ENCODE peak calls at places on chromosomes 1 and 21, in eight cellular contexts. One of them, this sample, is unnamed.

GRCh38 chr21:29953072-29953471 is 13.3 kb upstream of the GRIK1 start:
- DNase-seq in CD4-positive, alpha-beta T cell: no peak
- DNase-seq in heart left ventricle: no peak
- DNase-seq in heart right ventricle: no peak
- DNase-seq in kidney epithelial cell: no peak
- DNase-seq in spleen: no peak
- DNase-seq in WTC11: no peak
- DNase-seq in progenitor cell of endocrine pancreas: no peak
- DNase-seq in this sample: no peak

GRCh38 chr1:204418174-204419063 is 6.8 kb upstream of the PPP1R15B start:
- DNase-seq in CD4-positive, alpha-beta T cell: no peak
- DNase-seq in heart left ventricle: no peak
- DNase-seq in heart right ventricle: no peak
- DNase-seq in kidney epithelial cell: no peak
- DNase-seq in spleen: no peak
- DNase-seq in WTC11: no peak
- DNase-seq in progenitor cell of endocrine pancreas: no peak
- DNase-seq in this sample: no peak

GRCh38 chr1:160879056-160879455 is 5.9 kb downstream of the ITLN1 start:
- DNase-seq in CD4-positive, alpha-beta T cell: no peak
- DNase-seq in heart left ventricle: no peak
- DNase-seq in heart right ventricle: no peak
- DNase-seq in kidney epithelial cell: no peak
- DNase-seq in spleen: no peak
- DNase-seq in WTC11: no peak
- DNase-seq in progenitor cell of endocrine pancreas: no peak
- DNase-seq in this sample: no peak

GRCh38 chr1:241842565-241842964 is 5.4 kb upstream of the EXO1 start:
- DNase-seq in CD4-positive, alpha-beta T cell: no peak
- DNase-seq in heart left ventricle: no peak
- DNase-seq in heart right ventricle: no peak
- DNase-seq in kidney epithelial cell: no peak
- DNase-seq in spleen: no peak
- DNase-seq in WTC11: no peak
- DNase-seq in progenitor cell of endocrine pancreas: no peak
- DNase-seq in this sample: no peak

GRCh38 chr1:183764981-183765380 is 39.9 kb upstream of the RGL1 start:
- DNase-seq in CD4-positive, alpha-beta T cell: no peak
- DNase-seq in heart left ventricle: no peak
- DNase-seq in heart right ventricle: no peak
- DNase-seq in kidney epithelial cell: no peak
- DNase-seq in spleen: no peak
- DNase-seq in WTC11: no peak
- DNase-seq in progenitor cell of endocrine pancreas: no peak
- DNase-seq in this sample: no peak

GRCh38 chr1:17248781-17249180 is at the start of gene PADI3:
- DNase-seq in CD4-positive, alpha-beta T cell: no peak
- DNase-seq in heart left ventricle: no peak
- DNase-seq in heart right ventricle: no peak
- DNase-seq in kidney epithelial cell: no peak
- DNase-seq in spleen: no peak
- DNase-seq in WTC11: peak
- DNase-seq in progenitor cell of endocrine pancreas: no peak
- DNase-seq in this sample: no peak

GRCh38 chr1:116832268-116832931 is 77.3 kb upstream of the PTGFRN start:
- DNase-seq in CD4-positive, alpha-beta T cell: no peak
- DNase-seq in heart left ventricle: no peak
- DNase-seq in heart right ventricle: no peak
- DNase-seq in kidney epithelial cell: no peak
- DNase-seq in spleen: no peak
- DNase-seq in WTC11: no peak
- DNase-seq in progenitor cell of endocrine pancreas: no peak
- DNase-seq in this sample: no peak

GRCh38 chr1:76289692-76290091 is 215.1 kb downstream of the ST6GALNAC3 start:
- DNase-seq in CD4-positive, alpha-beta T cell: no peak
- DNase-seq in heart left ventricle: no peak
- DNase-seq in heart right ventricle: no peak
- DNase-seq in kidney epithelial cell: no peak
- DNase-seq in spleen: no peak
- DNase-seq in WTC11: no peak
- DNase-seq in progenitor cell of endocrine pancreas: no peak
- DNase-seq in this sample: no peak

GRCh38 chr1:110554871-110555801 is 36.2 kb upstream of the KCNA10 start:
- DNase-seq in CD4-positive, alpha-beta T cell: peak
- DNase-seq in heart left ventricle: peak
- DNase-seq in heart right ventricle: peak
- DNase-seq in kidney epithelial cell: no peak
- DNase-seq in spleen: peak
- DNase-seq in WTC11: peak
- DNase-seq in progenitor cell of endocrine pancreas: peak
- DNase-seq in this sample: peak

GRCh38 chr1:211420389-211420788 is 71.6 kb downstream of the RD3 start:
- DNase-seq in CD4-positive, alpha-beta T cell: no peak
- DNase-seq in heart left ventricle: no peak
- DNase-seq in heart right ventricle: no peak
- DNase-seq in kidney epithelial cell: no peak
- DNase-seq in spleen: no peak
- DNase-seq in WTC11: no peak
- DNase-seq in progenitor cell of endocrine pancreas: no peak
- DNase-seq in this sample: no peak

GRCh38 chr1:84643183-84643582 is 47.1 kb downstream of the SSX2IP start:
- DNase-seq in CD4-positive, alpha-beta T cell: no peak
- DNase-seq in heart left ventricle: no peak
- DNase-seq in heart right ventricle: no peak
- DNase-seq in kidney epithelial cell: no peak
- DNase-seq in spleen: no peak
- DNase-seq in WTC11: no peak
- DNase-seq in progenitor cell of endocrine pancreas: no peak
- DNase-seq in this sample: no peak

GRCh38 chr1:112776688-112777087 is 61.6 kb upstream of the PPM1J start:
- DNase-seq in CD4-positive, alpha-beta T cell: no peak
- DNase-seq in heart left ventricle: no peak
- DNase-seq in heart right ventricle: no peak
- DNase-seq in kidney epithelial cell: no peak
- DNase-seq in spleen: no peak
- DNase-seq in WTC11: no peak
- DNase-seq in progenitor cell of endocrine pancreas: no peak
- DNase-seq in this sample: no peak

GRCh38 chr1:40059292-40059959 is 18.9 kb downstream of the CAP1 start:
- DNase-seq in CD4-positive, alpha-beta T cell: no peak
- DNase-seq in heart left ventricle: no peak
- DNase-seq in heart right ventricle: no peak
- DNase-seq in kidney epithelial cell: peak
- DNase-seq in spleen: no peak
- DNase-seq in WTC11: peak
- DNase-seq in progenitor cell of endocrine pancreas: no peak
- DNase-seq in this sample: no peak

GRCh38 chr21:22575165-22575584 is 1577.0 kb downstream of the NCAM2 start:
- DNase-seq in CD4-positive, alpha-beta T cell: no peak
- DNase-seq in heart left ventricle: no peak
- DNase-seq in heart right ventricle: no peak
- DNase-seq in kidney epithelial cell: no peak
- DNase-seq in spleen: no peak
- DNase-seq in WTC11: peak
- DNase-seq in progenitor cell of endocrine pancreas: no peak
- DNase-seq in this sample: peak

GRCh38 chr1:192133350-192133950 is 24.8 kb upstream of the RGS18 start:
- DNase-seq in CD4-positive, alpha-beta T cell: no peak
- DNase-seq in heart left ventricle: no peak
- DNase-seq in heart right ventricle: no peak
- DNase-seq in kidney epithelial cell: no peak
- DNase-seq in spleen: no peak
- DNase-seq in WTC11: no peak
- DNase-seq in progenitor cell of endocrine pancreas: no peak
- DNase-seq in this sample: no peak

GRCh38 chr1:186722711-186723309 is 42.6 kb upstream of the PTGS2 start:
- DNase-seq in CD4-positive, alpha-beta T cell: no peak
- DNase-seq in heart left ventricle: no peak
- DNase-seq in heart right ventricle: peak
- DNase-seq in kidney epithelial cell: peak
- DNase-seq in spleen: no peak
- DNase-seq in WTC11: no peak
- DNase-seq in progenitor cell of endocrine pancreas: no peak
- DNase-seq in this sample: no peak

GRCh38 chr1:42784946-42785693 is at the start of gene TMEM269:
- DNase-seq in CD4-positive, alpha-beta T cell: peak
- DNase-seq in heart left ventricle: no peak
- DNase-seq in heart right ventricle: peak
- DNase-seq in kidney epithelial cell: no peak
- DNase-seq in spleen: peak
- DNase-seq in WTC11: peak
- DNase-seq in progenitor cell of endocrine pancreas: no peak
- DNase-seq in this sample: no peak

GRCh38 chr1:145978477-145978859 is 14.0 kb downstream of the POLR3GL start:
- DNase-seq in CD4-positive, alpha-beta T cell: no peak
- DNase-seq in heart left ventricle: no peak
- DNase-seq in heart right ventricle: no peak
- DNase-seq in kidney epithelial cell: no peak
- DNase-seq in spleen: no peak
- DNase-seq in WTC11: no peak
- DNase-seq in progenitor cell of endocrine pancreas: no peak
- DNase-seq in this sample: no peak

GRCh38 chr1:24694380-24694843 is 50.8 kb upstream of the CLIC4 start:
- DNase-seq in CD4-positive, alpha-beta T cell: no peak
- DNase-seq in heart left ventricle: peak
- DNase-seq in heart right ventricle: peak
- DNase-seq in kidney epithelial cell: no peak
- DNase-seq in spleen: no peak
- DNase-seq in WTC11: no peak
- DNase-seq in progenitor cell of endocrine pancreas: no peak
- DNase-seq in this sample: no peak

GRCh38 chr1:51535006-51535592 is 16.0 kb upstream of the EPS15 start:
- DNase-seq in CD4-positive, alpha-beta T cell: peak
- DNase-seq in heart left ventricle: no peak
- DNase-seq in heart right ventricle: peak
- DNase-seq in kidney epithelial cell: no peak
- DNase-seq in spleen: no peak
- DNase-seq in WTC11: peak
- DNase-seq in progenitor cell of endocrine pancreas: no peak
- DNase-seq in this sample: peak
- TF ChIP-seq CTCF in CD4-positive, alpha-beta T cell: peak
- TF ChIP-seq CTCF in heart left ventricle: peak
- TF ChIP-seq CTCF in heart right ventricle: peak
- TF ChIP-seq CTCF in kidney epithelial cell: peak
- TF ChIP-seq CTCF in spleen: peak
- TF ChIP-seq CTCF in WTC11: peak
- TF ChIP-seq CTCF in progenitor cell of endocrine pancreas: peak
- TF ChIP-seq CTCF in this sample: peak

GRCh38 chr1:155017021-155017945 is 14.7 kb downstream of the ZBTB7B start:
- DNase-seq in CD4-positive, alpha-beta T cell: peak
- DNase-seq in heart left ventricle: peak
- DNase-seq in heart right ventricle: peak
- DNase-seq in kidney epithelial cell: no peak
- DNase-seq in spleen: peak
- DNase-seq in WTC11: peak
- DNase-seq in progenitor cell of endocrine pancreas: peak
- DNase-seq in this sample: peak
- TF ChIP-seq CTCF in CD4-positive, alpha-beta T cell: peak
- TF ChIP-seq CTCF in heart left ventricle: peak
- TF ChIP-seq CTCF in heart right ventricle: peak
- TF ChIP-seq CTCF in kidney epithelial cell: peak
- TF ChIP-seq CTCF in spleen: peak
- TF ChIP-seq CTCF in WTC11: peak
- TF ChIP-seq CTCF in progenitor cell of endocrine pancreas: peak
- TF ChIP-seq CTCF in this sample: peak

GRCh38 chr21:39685991-39686390 is 59.0 kb upstream of the IGSF5 start:
- DNase-seq in CD4-positive, alpha-beta T cell: no peak
- DNase-seq in heart left ventricle: no peak
- DNase-seq in heart right ventricle: no peak
- DNase-seq in kidney epithelial cell: no peak
- DNase-seq in spleen: no peak
- DNase-seq in WTC11: no peak
- DNase-seq in progenitor cell of endocrine pancreas: no peak
- DNase-seq in this sample: no peak

GRCh38 chr21:39688010-39688409 is 57.0 kb upstream of the IGSF5 start:
- DNase-seq in CD4-positive, alpha-beta T cell: no peak
- DNase-seq in heart left ventricle: no peak
- DNase-seq in heart right ventricle: no peak
- DNase-seq in kidney epithelial cell: no peak
- DNase-seq in spleen: no peak
- DNase-seq in WTC11: no peak
- DNase-seq in progenitor cell of endocrine pancreas: no peak
- DNase-seq in this sample: no peak

GRCh38 chr21:39686636-39687035 is 58.3 kb upstream of the IGSF5 start:
- DNase-seq in CD4-positive, alpha-beta T cell: no peak
- DNase-seq in heart left ventricle: no peak
- DNase-seq in heart right ventricle: no peak
- DNase-seq in kidney epithelial cell: no peak
- DNase-seq in spleen: no peak
- DNase-seq in WTC11: no peak
- DNase-seq in progenitor cell of endocrine pancreas: no peak
- DNase-seq in this sample: no peak

GRCh38 chr21:39687069-39687468 is 57.9 kb upstream of the IGSF5 start:
- DNase-seq in CD4-positive, alpha-beta T cell: no peak
- DNase-seq in heart left ventricle: no peak
- DNase-seq in heart right ventricle: no peak
- DNase-seq in kidney epithelial cell: no peak
- DNase-seq in spleen: no peak
- DNase-seq in WTC11: no peak
- DNase-seq in progenitor cell of endocrine pancreas: no peak
- DNase-seq in this sample: no peak

GRCh38 chr21:39685236-39685635 is 59.7 kb upstream of the IGSF5 start:
- DNase-seq in CD4-positive, alpha-beta T cell: no peak
- DNase-seq in heart left ventricle: no peak
- DNase-seq in heart right ventricle: no peak
- DNase-seq in kidney epithelial cell: no peak
- DNase-seq in spleen: no peak
- DNase-seq in WTC11: no peak
- DNase-seq in progenitor cell of endocrine pancreas: no peak
- DNase-seq in this sample: no peak
- TF ChIP-seq CTCF in CD4-positive, alpha-beta T cell: no peak
- TF ChIP-seq CTCF in heart left ventricle: no peak
- TF ChIP-seq CTCF in heart right ventricle: no peak
- TF ChIP-seq CTCF in kidney epithelial cell: no peak
- TF ChIP-seq CTCF in spleen: no peak
- TF ChIP-seq CTCF in WTC11: no peak
- TF ChIP-seq CTCF in progenitor cell of endocrine pancreas: no peak
- TF ChIP-seq CTCF in this sample: no peak

DNA sequence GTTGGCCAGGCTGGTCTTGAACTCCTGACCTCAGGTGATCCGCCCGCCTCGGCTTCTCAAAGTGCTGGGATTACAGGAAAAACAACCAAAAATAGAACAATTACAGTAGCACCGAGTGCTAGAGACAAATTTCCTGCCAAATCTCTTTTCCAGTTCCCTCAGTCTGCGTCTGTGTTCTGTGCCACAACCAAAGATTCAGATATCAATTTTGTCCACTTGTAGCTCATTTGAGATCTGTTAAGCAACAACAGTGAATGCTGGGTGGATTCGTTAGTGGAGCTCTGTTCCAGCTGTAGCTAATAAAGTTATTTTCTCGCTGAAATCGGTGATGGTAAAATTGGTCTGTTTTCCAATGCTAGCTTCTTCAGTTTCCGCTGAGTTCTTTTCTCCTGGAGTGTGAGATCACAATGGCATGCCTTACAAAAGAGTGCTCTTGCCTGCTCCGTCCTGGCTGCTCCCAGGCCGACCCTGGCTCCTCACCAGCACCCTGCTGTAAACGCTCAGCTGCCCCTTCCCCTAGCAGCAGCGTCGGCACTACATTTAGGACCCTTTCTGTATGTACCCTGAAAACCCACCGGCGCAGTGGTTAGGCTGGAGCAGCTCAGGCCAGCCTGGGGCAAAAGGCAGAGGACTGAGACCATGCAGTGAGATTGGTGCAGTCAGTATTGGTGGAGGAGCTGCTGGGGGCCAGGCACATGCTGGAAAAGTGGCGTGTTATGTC is 395.4 kb downstream of the KIF26B start:
- DNase-seq in CD4-positive, alpha-beta T cell: no peak
- DNase-seq in heart left ventricle: no peak
- DNase-seq in heart right ventricle: no peak
- DNase-seq in kidney epithelial cell: no peak
- DNase-seq in spleen: no peak
- DNase-seq in WTC11: peak
- DNase-seq in progenitor cell of endocrine pancreas: no peak
- DNase-seq in this sample: peak
- TF ChIP-seq CTCF in CD4-positive, alpha-beta T cell: no peak
- TF ChIP-seq CTCF in heart left ventricle: no peak
- TF ChIP-seq CTCF in heart right ventricle: no peak
- TF ChIP-seq CTCF in kidney epithelial cell: no peak
- TF ChIP-seq CTCF in spleen: no peak
- TF ChIP-seq CTCF in WTC11: no peak
- TF ChIP-seq CTCF in progenitor cell of endocrine pancreas: no peak
- TF ChIP-seq CTCF in this sample: no peak